ENCODE peak calls at places on chromosome 21, in six cellular contexts. One of them, this sample, is unnamed.

GRCh38 chr21:31248598-31248997 is 95.5 kb downstream of the TIAM1 start:
- DNase-seq in A549: no peak
- DNase-seq in PC-9: no peak
- DNase-seq in posterior vena cava: no peak
- DNase-seq in posterior cingulate gyrus: no peak
- DNase-seq in HTR-8/SVneo: peak
- DNase-seq in this sample: no peak

GRCh38 chr21:43684424-43684823 is 25.1 kb downstream of the RRP1B start:
- DNase-seq in A549: no peak
- DNase-seq in PC-9: no peak
- DNase-seq in posterior vena cava: no peak
- DNase-seq in posterior cingulate gyrus: no peak
- DNase-seq in HTR-8/SVneo: no peak
- DNase-seq in this sample: no peak

GRCh38 chr21:17866590-17866989 is 47.4 kb upstream of the C21orf91 start:
- DNase-seq in A549: no peak
- DNase-seq in PC-9: no peak
- DNase-seq in posterior vena cava: no peak
- DNase-seq in posterior cingulate gyrus: no peak
- DNase-seq in HTR-8/SVneo: no peak
- DNase-seq in this sample: no peak

GRCh38 chr21:46081022-46081861 is 16.7 kb upstream of the COL6A2 start:
- DNase-seq in A549: no peak
- DNase-seq in PC-9: no peak
- DNase-seq in posterior vena cava: peak
- DNase-seq in posterior cingulate gyrus: no peak
- DNase-seq in HTR-8/SVneo: no peak
- DNase-seq in this sample: no peak

GRCh38 chr21:46220275-46220810 is 8.2 kb downstream of the LSS start:
- DNase-seq in A549: no peak
- DNase-seq in PC-9: no peak
- DNase-seq in posterior vena cava: peak
- DNase-seq in posterior cingulate gyrus: no peak
- DNase-seq in HTR-8/SVneo: no peak
- DNase-seq in this sample: no peak

GRCh38 chr21:44967082-44968047 is 27.5 kb downstream of the SLX9 start:
- DNase-seq in A549: no peak
- DNase-seq in PC-9: no peak
- DNase-seq in posterior vena cava: no peak
- DNase-seq in posterior cingulate gyrus: no peak
- DNase-seq in HTR-8/SVneo: no peak
- DNase-seq in this sample: no peak

GRCh38 chr21:17101696-17102095 is 411.1 kb upstream of the CXADR start:
- DNase-seq in A549: no peak
- DNase-seq in PC-9: no peak
- DNase-seq in posterior vena cava: no peak
- DNase-seq in posterior cingulate gyrus: no peak
- DNase-seq in HTR-8/SVneo: no peak
- DNase-seq in this sample: no peak

GRCh38 chr21:46239817-46240325 is 11.3 kb upstream of the LSS start:
- DNase-seq in A549: no peak
- DNase-seq in PC-9: no peak
- DNase-seq in posterior vena cava: no peak
- DNase-seq in posterior cingulate gyrus: no peak
- DNase-seq in HTR-8/SVneo: no peak
- DNase-seq in this sample: no peak

GRCh38 chr21:41507521-41508414 is at the start of gene TMPRSS2:
- DNase-seq in A549: no peak
- DNase-seq in PC-9: peak
- DNase-seq in posterior vena cava: no peak
- DNase-seq in posterior cingulate gyrus: no peak
- DNase-seq in HTR-8/SVneo: no peak
- DNase-seq in this sample: no peak

GRCh38 chr21:29022141-29022540 is 2.3 kb upstream of the USP16 start:
- DNase-seq in A549: no peak
- DNase-seq in PC-9: no peak
- DNase-seq in posterior vena cava: no peak
- DNase-seq in posterior cingulate gyrus: no peak
- DNase-seq in HTR-8/SVneo: no peak
- DNase-seq in this sample: no peak

GRCh38 chr21:44653656-44654575 is 543 bp downstream of the KRTAP12-4 start:
- DNase-seq in A549: no peak
- DNase-seq in PC-9: no peak
- DNase-seq in posterior vena cava: no peak
- DNase-seq in posterior cingulate gyrus: no peak
- DNase-seq in HTR-8/SVneo: no peak
- DNase-seq in this sample: no peak

GRCh38 chr21:26761174-26761915 is 83.9 kb downstream of the ADAMTS1 start:
- DNase-seq in A549: no peak
- DNase-seq in PC-9: no peak
- DNase-seq in posterior vena cava: no peak
- DNase-seq in posterior cingulate gyrus: no peak
- DNase-seq in HTR-8/SVneo: no peak
- DNase-seq in this sample: no peak

GRCh38 chr21:44583800-44584147 is 3.4 kb upstream of the KRTAP10-5 start:
- DNase-seq in A549: no peak
- DNase-seq in PC-9: no peak
- DNase-seq in posterior vena cava: no peak
- DNase-seq in posterior cingulate gyrus: no peak
- DNase-seq in HTR-8/SVneo: no peak
- DNase-seq in this sample: no peak

GRCh38 chr21:29149771-29150425 is 19.5 kb downstream of the MAP3K7CL start:
- DNase-seq in A549: no peak
- DNase-seq in PC-9: no peak
- DNase-seq in posterior vena cava: no peak
- DNase-seq in posterior cingulate gyrus: no peak
- DNase-seq in HTR-8/SVneo: no peak
- DNase-seq in this sample: no peak

GRCh38 chr21:18161841-18162240 is 82.8 kb upstream of the CHODL start:
- DNase-seq in A549: no peak
- DNase-seq in PC-9: no peak
- DNase-seq in posterior vena cava: no peak
- DNase-seq in posterior cingulate gyrus: no peak
- DNase-seq in HTR-8/SVneo: no peak
- DNase-seq in this sample: no peak

GRCh38 chr21:45528028-45528705 is 14.1 kb downstream of the SLC19A1 start:
- DNase-seq in A549: no peak
- DNase-seq in PC-9: no peak
- DNase-seq in posterior vena cava: peak
- DNase-seq in posterior cingulate gyrus: peak
- DNase-seq in HTR-8/SVneo: no peak
- DNase-seq in this sample: no peak

GRCh38 chr21:15682182-15682895 is 47.4 kb upstream of the USP25 start:
- DNase-seq in A549: no peak
- DNase-seq in PC-9: no peak
- DNase-seq in posterior vena cava: no peak
- DNase-seq in posterior cingulate gyrus: no peak
- DNase-seq in HTR-8/SVneo: peak
- DNase-seq in this sample: no peak

GRCh38 chr21:43903451-43904091 is 38.5 kb downstream of the AGPAT3 start:
- DNase-seq in A549: no peak
- DNase-seq in PC-9: no peak
- DNase-seq in posterior vena cava: peak
- DNase-seq in posterior cingulate gyrus: no peak
- DNase-seq in HTR-8/SVneo: no peak
- DNase-seq in this sample: no peak

GRCh38 chr21:38956791-38957571 is 151.3 kb downstream of the ETS2 start:
- DNase-seq in A549: no peak
- DNase-seq in PC-9: no peak
- DNase-seq in posterior vena cava: peak
- DNase-seq in posterior cingulate gyrus: peak
- DNase-seq in HTR-8/SVneo: no peak
- DNase-seq in this sample: no peak

GRCh38 chr21:36388835-36389234 is 3.6 kb downstream of the CHAF1B start:
- DNase-seq in A549: no peak
- DNase-seq in PC-9: no peak
- DNase-seq in posterior vena cava: no peak
- DNase-seq in posterior cingulate gyrus: peak
- DNase-seq in HTR-8/SVneo: peak
- DNase-seq in this sample: no peak

GRCh38 chr21:34073032-34073748 is at the start of the genes MRPS6 and SLC5A3:
- DNase-seq in A549: peak
- DNase-seq in PC-9: peak
- DNase-seq in posterior vena cava: peak
- DNase-seq in posterior cingulate gyrus: peak
- DNase-seq in HTR-8/SVneo: peak
- DNase-seq in this sample: peak

GRCh38 chr21:28229811-28230210 is 762.9 kb downstream of the LTN1 start:
- DNase-seq in A549: no peak
- DNase-seq in PC-9: no peak
- DNase-seq in posterior vena cava: no peak
- DNase-seq in posterior cingulate gyrus: no peak
- DNase-seq in HTR-8/SVneo: peak
- DNase-seq in this sample: no peak

GRCh38 chr21:45644041-45644906 is 749 bp downstream of the PCBP3 start:
- DNase-seq in A549: no peak
- DNase-seq in PC-9: no peak
- DNase-seq in posterior vena cava: no peak
- DNase-seq in posterior cingulate gyrus: no peak
- DNase-seq in HTR-8/SVneo: no peak
- DNase-seq in this sample: no peak

GRCh38 chr21:26846036-26846931 is 1.1 kb upstream of the ADAMTS1 start:
- DNase-seq in A549: no peak
- DNase-seq in PC-9: no peak
- DNase-seq in posterior vena cava: peak
- DNase-seq in posterior cingulate gyrus: peak
- DNase-seq in HTR-8/SVneo: peak
- DNase-seq in this sample: peak

GRCh38 chr21:45304161-45304830 is 16.6 kb upstream of the POFUT2 start:
- DNase-seq in A549: no peak
- DNase-seq in PC-9: no peak
- DNase-seq in posterior vena cava: peak
- DNase-seq in posterior cingulate gyrus: no peak
- DNase-seq in HTR-8/SVneo: no peak
- DNase-seq in this sample: no peak

GRCh38 chr21:32572574-32573420 is 12.5 kb downstream of the TCP10L start:
- DNase-seq in A549: no peak
- DNase-seq in PC-9: peak
- DNase-seq in posterior vena cava: no peak
- DNase-seq in posterior cingulate gyrus: no peak
- DNase-seq in HTR-8/SVneo: no peak
- DNase-seq in this sample: no peak

GRCh38 chr21:41403331-41403730 is 22.7 kb upstream of the MX1 start:
- DNase-seq in A549: no peak
- DNase-seq in PC-9: no peak
- DNase-seq in posterior vena cava: no peak
- DNase-seq in posterior cingulate gyrus: no peak
- DNase-seq in HTR-8/SVneo: no peak
- DNase-seq in this sample: no peak

This sample was measured in stimulated activated CD8-positive, alpha-beta memory T cell treated with anti-CD3 and anti-CD28 coated beads, Interleukin-4, amount 100 ng/mL, for 48 hours.